ENCODE peak calls at places on chromosomes 16 and 17, in four cellular contexts. One of them, this sample, is unnamed. For H3K9me3, the result is how much of the 10 kb centered on the place peaks cover.

GRCh38 chr17:58307468-58308172 is 21.0 kb downstream of the TSPOAP1 start:
- DNase-seq in mucosa of descending colon: no peak
- DNase-seq in left lung: no peak
- DNase-seq in Karpas-422: no peak
- DNase-seq in this sample: no peak

GRCh38 chr17:10034719-10035475 is 129.8 kb upstream of the RCVRN start:
- DNase-seq in mucosa of descending colon: no peak
- DNase-seq in left lung: no peak
- DNase-seq in Karpas-422: peak
- DNase-seq in this sample: no peak

GRCh38 chr17:21524211-21524591 is 148.0 kb downstream of the KCNJ12 start:
- DNase-seq in mucosa of descending colon: no peak
- DNase-seq in left lung: no peak
- DNase-seq in Karpas-422: no peak
- DNase-seq in this sample: no peak

GRCh38 chr17:5077781-5078105 is 524 bp upstream of the ZFP3 start:
- DNase-seq in mucosa of descending colon: no peak
- DNase-seq in left lung: no peak
- DNase-seq in Karpas-422: no peak
- DNase-seq in this sample: no peak

GRCh38 chr17:7988750-7989178 is 13.7 kb upstream of the GUCY2D start:
- DNase-seq in mucosa of descending colon: peak
- DNase-seq in left lung: no peak
- DNase-seq in Karpas-422: peak
- DNase-seq in this sample: peak

GRCh38 chr17:78558181-78558850 is 18.9 kb downstream of the DNAH17 start:
- DNase-seq in mucosa of descending colon: no peak
- DNase-seq in left lung: no peak
- DNase-seq in Karpas-422: no peak
- DNase-seq in this sample: no peak

GRCh38 chr16:89375021-89375420 is 115.3 kb downstream of the ANKRD11 start:
- DNase-seq in mucosa of descending colon: no peak
- DNase-seq in left lung: no peak
- DNase-seq in Karpas-422: no peak
- DNase-seq in this sample: no peak

GRCh38 chr16:2720719-2721633 is 952 bp upstream of the PRSS27 start:
- DNase-seq in mucosa of descending colon: peak
- DNase-seq in left lung: peak
- DNase-seq in Karpas-422: peak
- DNase-seq in this sample: peak

GRCh38 chr16:53142823-53143568 is 88.2 kb downstream of the CHD9 start:
- DNase-seq in mucosa of descending colon: no peak
- DNase-seq in left lung: no peak
- DNase-seq in Karpas-422: no peak
- DNase-seq in this sample: no peak

GRCh38 chr16:75761111-75761510 is 34.8 kb upstream of the CPHXL start:
- DNase-seq in mucosa of descending colon: no peak
- DNase-seq in left lung: no peak
- DNase-seq in Karpas-422: peak
- DNase-seq in this sample: no peak

GRCh38 chr16:15976225-15976812 is 26.9 kb downstream of the ABCC1 start:
- DNase-seq in mucosa of descending colon: no peak
- DNase-seq in left lung: no peak
- DNase-seq in Karpas-422: no peak
- DNase-seq in this sample: no peak

GRCh38 chr17:7583253-7584109 is at the start of gene MPDU1:
- DNase-seq in mucosa of descending colon: peak
- DNase-seq in left lung: peak
- DNase-seq in Karpas-422: peak
- DNase-seq in this sample: peak

GRCh38 chr17:53353919-53354351 is 468.8 kb upstream of the KIF2B start:
- DNase-seq in mucosa of descending colon: peak
- DNase-seq in left lung: no peak
- DNase-seq in Karpas-422: no peak
- DNase-seq in this sample: no peak

GRCh38 chr16:62079236-62079635 is 43.0 kb upstream of the CDH8 start:
- DNase-seq in mucosa of descending colon: no peak
- DNase-seq in left lung: no peak
- DNase-seq in Karpas-422: no peak
- DNase-seq in this sample: no peak

GRCh38 chr17:45705123-45706009 is 78.8 kb upstream of the CRHR1 start:
- DNase-seq in mucosa of descending colon: no peak
- DNase-seq in left lung: no peak
- DNase-seq in Karpas-422: no peak
- DNase-seq in this sample: no peak

GRCh38 chr16:88804552-88805339 is 1.2 kb downstream of the CDT1 start:
- DNase-seq in mucosa of descending colon: no peak
- DNase-seq in left lung: peak
- DNase-seq in Karpas-422: peak
- DNase-seq in this sample: no peak

GRCh38 chr16:53080345-53081031 is 25.7 kb downstream of the CHD9 start:
- DNase-seq in mucosa of descending colon: peak
- DNase-seq in left lung: no peak
- DNase-seq in Karpas-422: peak
- DNase-seq in this sample: no peak

GRCh38 chr17:31113939-31114338 is 19.2 kb downstream of the NF1 start:
- DNase-seq in mucosa of descending colon: no peak
- DNase-seq in left lung: no peak
- DNase-seq in Karpas-422: no peak
- DNase-seq in this sample: no peak

GRCh38 chr17:17739388-17740066 is 58.3 kb downstream of the RAI1 start:
- DNase-seq in mucosa of descending colon: peak
- DNase-seq in left lung: no peak
- DNase-seq in Karpas-422: no peak
- DNase-seq in this sample: no peak

GRCh38 chr17:65198653-65199382 is 61.6 kb downstream of the RGS9 start:
- DNase-seq in mucosa of descending colon: peak
- DNase-seq in left lung: no peak
- DNase-seq in Karpas-422: peak
- DNase-seq in this sample: no peak

GRCh38 chr16:56657555-56658430 is at the start of gene MT1F:
- DNase-seq in mucosa of descending colon: peak
- DNase-seq in left lung: peak
- DNase-seq in Karpas-422: peak
- DNase-seq in this sample: peak

GRCh38 chr17:42270175-42270545 is 6.0 kb downstream of the STAT5B start:
- DNase-seq in mucosa of descending colon: no peak
- DNase-seq in left lung: no peak
- DNase-seq in Karpas-422: no peak
- DNase-seq in this sample: no peak

GRCh38 chr16:57694556-57695377 is at the start of gene DRC7:
- DNase-seq in mucosa of descending colon: peak
- DNase-seq in left lung: no peak
- DNase-seq in Karpas-422: peak
- DNase-seq in this sample: no peak

DNA sequence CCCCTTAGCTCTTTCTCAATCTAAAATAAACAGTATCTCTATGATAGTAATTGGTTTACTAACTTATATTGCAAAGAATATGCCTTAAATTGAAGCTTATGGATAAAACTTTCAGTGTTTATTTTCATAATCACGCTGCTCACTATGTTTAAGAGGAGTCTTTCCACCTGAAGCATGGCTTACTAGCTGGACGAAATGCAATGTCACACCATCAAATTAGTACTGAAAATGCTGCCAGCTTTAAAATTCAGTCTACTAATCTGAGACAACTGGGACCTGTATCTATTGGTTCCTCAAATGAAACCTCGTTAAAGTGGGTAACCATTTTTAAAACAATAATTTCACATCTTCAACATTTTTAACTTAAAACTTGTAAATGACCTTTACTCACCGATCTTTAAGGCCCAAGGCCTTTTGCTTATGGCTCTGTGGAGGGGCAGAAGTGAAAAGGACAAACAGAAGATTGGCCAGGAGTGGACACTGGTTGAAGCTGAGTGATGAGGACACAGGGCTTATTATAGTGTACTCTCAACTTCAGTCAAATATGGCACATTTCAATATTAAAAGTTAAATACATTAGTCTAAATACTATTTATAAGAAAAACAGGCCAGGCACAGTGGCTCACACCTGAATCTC is 212.8 kb upstream of the WSB1 start:
- DNase-seq in mucosa of descending colon: no peak
- DNase-seq in left lung: no peak
- DNase-seq in Karpas-422: no peak
- DNase-seq in this sample: no peak
- H3K9me3 ChIP-seq in mucosa of descending colon: under half
- H3K9me3 ChIP-seq in left lung: under half
- H3K9me3 ChIP-seq in Karpas-422: under half
- H3K9me3 ChIP-seq in this sample: under half

GRCh38 chr16:35255816-35256215 is 1796.4 kb downstream of the TP53TG3F start:
- DNase-seq in mucosa of descending colon: no peak
- DNase-seq in left lung: no peak
- DNase-seq in Karpas-422: no peak
- DNase-seq in this sample: no peak
- H3K9me3 ChIP-seq in mucosa of descending colon: half or more
- H3K9me3 ChIP-seq in left lung: under half
- H3K9me3 ChIP-seq in Karpas-422: under half
- H3K9me3 ChIP-seq in this sample: under half

DNA sequence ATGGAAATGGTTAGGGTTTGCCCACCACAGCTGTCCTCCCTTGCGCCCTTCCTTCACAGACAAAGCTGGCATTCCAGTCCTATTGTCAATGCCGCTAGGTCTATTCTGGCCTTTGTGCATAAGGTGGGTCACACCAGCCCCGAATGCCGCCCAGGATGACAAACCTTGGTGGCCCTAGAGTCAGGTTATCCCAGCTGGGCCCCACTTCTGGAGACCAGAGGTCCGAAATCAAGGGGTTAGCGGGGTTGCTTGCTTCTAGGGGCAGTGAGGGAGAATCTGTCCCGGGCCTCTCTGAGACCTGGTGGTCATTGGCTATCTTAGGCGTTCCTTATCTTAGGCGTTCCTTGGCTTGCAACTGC is 472.1 kb downstream of the SOX9 start:
- DNase-seq in mucosa of descending colon: no peak
- DNase-seq in left lung: no peak
- DNase-seq in Karpas-422: no peak
- DNase-seq in this sample: no peak
- H3K9me3 ChIP-seq in mucosa of descending colon: under half
- H3K9me3 ChIP-seq in left lung: under half
- H3K9me3 ChIP-seq in Karpas-422: under half
- H3K9me3 ChIP-seq in this sample: under half

GRCh38 chr17:349666-350065 is 2.9 kb downstream of the RPH3AL start:
- DNase-seq in mucosa of descending colon: no peak
- DNase-seq in left lung: no peak
- DNase-seq in Karpas-422: no peak
- DNase-seq in this sample: no peak
- H3K9me3 ChIP-seq in mucosa of descending colon: under half
- H3K9me3 ChIP-seq in left lung: under half
- H3K9me3 ChIP-seq in Karpas-422: under half
- H3K9me3 ChIP-seq in this sample: under half

GRCh38 chr16:71513302-71513701 is 12.9 kb upstream of the CHST4 start:
- DNase-seq in mucosa of descending colon: no peak
- DNase-seq in left lung: no peak
- DNase-seq in Karpas-422: no peak
- DNase-seq in this sample: no peak
- H3K9me3 ChIP-seq in mucosa of descending colon: under half
- H3K9me3 ChIP-seq in left lung: under half
- H3K9me3 ChIP-seq in Karpas-422: under half
- H3K9me3 ChIP-seq in this sample: under half

This sample was measured in T-helper 17 cell.